ENCODE peak calls at places on chromosomes 1 and 21, in eight cellular contexts. R, T, J, I, M, P, Y and L are unnamed samples.

GRCh38 chr1:55071477-55071876 is 32.1 kb downstream of the PCSK9 start:
- DNase-seq in R (peak), T (no peak), J (peak), I (peak), M (peak), P (peak), Y (peak), L (no peak)

GRCh38 chr1:31798086-31798432 is 17.8 kb downstream of the SPOCD1 start:
- DNase-seq in R (no peak), T (no peak), J (no peak), I (no peak), M (no peak), P (no peak), Y (no peak), L (no peak)

GRCh38 chr1:84505167-84506001 is 802 bp upstream of the SPATA1 start:
- DNase-seq in R (no peak), T (no peak), J (no peak), I (peak), M (peak), P (no peak), Y (peak), L (peak)

GRCh38 chr1:8122477-8123407 is 96.6 kb upstream of the ERRFI1 start:
- DNase-seq in R (peak), T (no peak), J (no peak), I (no peak), M (no peak), P (no peak), Y (no peak), L (peak)

GRCh38 chr1:31739281-31739853 is 24.8 kb downstream of the ADGRB2 start:
- DNase-seq in R (no peak), T (no peak), J (no peak), I (no peak), M (no peak), P (no peak), Y (no peak), L (peak)

GRCh38 chr1:116538527-116538926 is 32.3 kb downstream of the CD58 start:
- DNase-seq in R (peak), T (no peak), J (no peak), I (no peak), M (no peak), P (no peak), Y (no peak), L (peak)

GRCh38 chr1:153375511-153375910 is at the start of gene S100A12:
- DNase-seq in R (peak), T (peak), J (no peak), I (no peak), M (no peak), P (no peak), Y (peak), L (peak)

GRCh38 chr1:168763031-168763430 is 34.0 kb upstream of the DPT start:
- DNase-seq in R (no peak), T (no peak), J (no peak), I (no peak), M (no peak), P (no peak), Y (no peak), L (no peak)

GRCh38 chr1:79422726-79423125 is 416.2 kb upstream of the ADGRL4 start:
- DNase-seq in R (no peak), T (no peak), J (no peak), I (no peak), M (peak), P (no peak), Y (no peak), L (no peak)

GRCh38 chr21:43739648-43740435 is 20.9 kb downstream of the PDXK start:
- DNase-seq in R (no peak), T (no peak), J (no peak), I (no peak), M (no peak), P (no peak), Y (no peak), L (no peak)

GRCh38 chr1:170424346-170424745 is 107.6 kb upstream of the GORAB start:
- DNase-seq in R (peak), T (no peak), J (no peak), I (no peak), M (no peak), P (no peak), Y (no peak), L (no peak)

GRCh38 chr21:45995686-45996179 is 14.2 kb downstream of the COL6A1 start:
- DNase-seq in R (no peak), T (no peak), J (no peak), I (no peak), M (no peak), P (no peak), Y (no peak), L (no peak)

GRCh38 chr1:59971464-59971911 is 44.9 kb upstream of the CYP2J2 start:
- DNase-seq in R (peak), T (no peak), J (peak), I (peak), M (peak), P (peak), Y (peak), L (peak)

GRCh38 chr1:88659552-88659951 is 24.5 kb upstream of the PKN2 start:
- DNase-seq in R (no peak), T (no peak), J (no peak), I (no peak), M (no peak), P (no peak), Y (no peak), L (no peak)

GRCh38 chr1:230694464-230694863 is 19.5 kb downstream of the AGT start:
- DNase-seq in R (no peak), T (no peak), J (no peak), I (no peak), M (no peak), P (no peak), Y (no peak), L (no peak)

GRCh38 chr1:241181471-241181870 is 175.5 kb downstream of the RGS7 start:
- DNase-seq in R (no peak), T (no peak), J (no peak), I (no peak), M (no peak), P (no peak), Y (no peak), L (peak)

GRCh38 chr1:247482747-247483146 is 24.8 kb upstream of the OR2B11 start:
- DNase-seq in R (peak), T (no peak), J (no peak), I (no peak), M (no peak), P (no peak), Y (no peak), L (peak)

GRCh38 chr1:175089319-175089718 is 21.7 kb downstream of the TNN start:
- DNase-seq in R (no peak), T (no peak), J (no peak), I (no peak), M (no peak), P (no peak), Y (no peak), L (no peak)

GRCh38 chr1:109625176-109625575 is 5.5 kb downstream of the AMPD2 start:
- DNase-seq in R (no peak), T (no peak), J (no peak), I (no peak), M (no peak), P (no peak), Y (no peak), L (no peak)

GRCh38 chr1:6083801-6084467 is 38.2 kb downstream of the KCNAB2 start:
- DNase-seq in R (peak), T (no peak), J (no peak), I (no peak), M (no peak), P (no peak), Y (no peak), L (no peak)

GRCh38 chr1:2353215-2353906 is 38.0 kb downstream of the MORN1 start:
- DNase-seq in R (no peak), T (no peak), J (no peak), I (no peak), M (no peak), P (no peak), Y (no peak), L (no peak)

GRCh38 chr1:8661185-8662110 is 156.0 kb downstream of the RERE start:
- DNase-seq in R (peak), T (peak), J (no peak), I (no peak), M (no peak), P (no peak), Y (no peak), L (peak)

GRCh38 chr1:23282967-23283366 is 61.1 kb downstream of the HNRNPR start:
- DNase-seq in R (peak), T (peak), J (no peak), I (no peak), M (no peak), P (no peak), Y (peak), L (peak)

GRCh38 chr1:29243863-29244185 is 7.5 kb downstream of the PTPRU start:
- DNase-seq in R (peak), T (no peak), J (no peak), I (no peak), M (no peak), P (no peak), Y (no peak), L (peak)

GRCh38 chr21:32753818-32754610 is 17.5 kb downstream of the PAXBP1 start:
- DNase-seq in R (no peak), T (no peak), J (no peak), I (no peak), M (peak), P (no peak), Y (no peak), L (no peak)

GRCh38 chr21:42032968-42033367 is 22.8 kb upstream of the ZBTB21 start:
- DNase-seq in R (no peak), T (no peak), J (no peak), I (no peak), M (no peak), P (no peak), Y (no peak), L (no peak)

GRCh38 chr21:35528109-35529042 is 479.3 kb upstream of the RUNX1 start:
- DNase-seq in R (peak), T (no peak), J (no peak), I (no peak), M (no peak), P (no peak), Y (peak), L (peak)